ENCODE peak calls at places on chromosomes 5 and 9, in five cellular contexts. F, J, X, K and I are unnamed samples.

GRCh38 chr5:59791602-59792001 is 101.9 kb downstream of the PDE4D start:
- DNase-seq in F (no peak), J (no peak), X (no peak), K (no peak), I (no peak)

GRCh38 chr5:169637085-169637855 is at the start of gene DOCK2:
- DNase-seq in F (no peak), J (no peak), X (peak; percentile 93), K (peak; percentile 66), I (peak; percentile 49)

GRCh38 chr9:3894764-3895163 is 369.0 kb upstream of the RFX3 start:
- DNase-seq in F (peak; percentile 93), J (no peak), X (no peak), K (no peak), I (no peak)

GRCh38 chr9:132024589-132024988 is 55.1 kb downstream of the MED27 start:
- DNase-seq in F (no peak), J (no peak), X (no peak), K (no peak), I (no peak)

GRCh38 chr9:110217656-110218099 is 9.7 kb upstream of the C9orf152 start:
- DNase-seq in F (peak; percentile 27), J (no peak), X (peak; percentile 63), K (no peak), I (peak; percentile 30)

GRCh38 chr9:83013867-83014605 is 48.9 kb downstream of the RASEF start:
- DNase-seq in F (peak; percentile 95), J (no peak), X (no peak), K (no peak), I (no peak)

GRCh38 chr5:158881076-158881880 is 218.4 kb downstream of the EBF1 start:
- DNase-seq in F (no peak), J (no peak), X (no peak), K (no peak), I (no peak)

GRCh38 chr5:178626484-178627258 is at the start of gene CLK4:
- DNase-seq in F (peak; percentile 83), J (peak; percentile 92), X (peak; percentile 94), K (peak; percentile 96), I (peak; percentile 95)

GRCh38 chr5:2148312-2149195 is 265.8 kb upstream of the IRX4 start:
- DNase-seq in F (no peak), J (no peak), X (no peak), K (no peak), I (no peak)

GRCh38 chr9:37939575-37940095 is 35.7 kb upstream of the SLC25A51 start:
- DNase-seq in F (no peak), J (no peak), X (no peak), K (no peak), I (no peak)

GRCh38 chr9:127144670-127145458 is 22.4 kb upstream of the ANGPTL2 start:
- DNase-seq in F (no peak), J (no peak), X (no peak), K (peak; percentile 31), I (no peak)

GRCh38 chr9:119009253-119009652 is 360.0 kb downstream of the BRINP1 start:
- DNase-seq in F (peak; percentile 87), J (no peak), X (no peak), K (no peak), I (no peak)

GRCh38 chr9:79766091-79766490 is 194.3 kb downstream of the TLE4 start:
- DNase-seq in F (no peak), J (no peak), X (no peak), K (no peak), I (no peak)

GRCh38 chr9:91359734-91360470 is 1.8 kb downstream of the AUH start:
- DNase-seq in F (no peak), J (no peak), X (no peak), K (no peak), I (no peak)

GRCh38 chr5:169636477-169637084 is 494 bp upstream of the DOCK2 start:
- DNase-seq in F (no peak), J (no peak), X (no peak), K (no peak), I (no peak)

GRCh38 chr5:133106761-133107572 is 55.2 kb downstream of the HSPA4 start:
- DNase-seq in F (no peak), J (no peak), X (no peak), K (peak; percentile 38), I (no peak)

GRCh38 chr5:92916036-92916435 is 665.0 kb downstream of the NR2F1-AS1 start:
- DNase-seq in F (peak; percentile 29), J (no peak), X (no peak), K (no peak), I (no peak)

GRCh38 chr9:35675732-35676392 is 2.1 kb downstream of the CA9 start:
- DNase-seq in F (no peak), J (no peak), X (no peak), K (no peak), I (no peak)
- H3K4me3 ChIP-seq in F (peak overlapping the region; percentile 48), J (peak overlapping the region; percentile 47), X (no peak overlapping the region), K (peak overlapping the region; percentile 22), I (no peak overlapping the region)

DNA sequence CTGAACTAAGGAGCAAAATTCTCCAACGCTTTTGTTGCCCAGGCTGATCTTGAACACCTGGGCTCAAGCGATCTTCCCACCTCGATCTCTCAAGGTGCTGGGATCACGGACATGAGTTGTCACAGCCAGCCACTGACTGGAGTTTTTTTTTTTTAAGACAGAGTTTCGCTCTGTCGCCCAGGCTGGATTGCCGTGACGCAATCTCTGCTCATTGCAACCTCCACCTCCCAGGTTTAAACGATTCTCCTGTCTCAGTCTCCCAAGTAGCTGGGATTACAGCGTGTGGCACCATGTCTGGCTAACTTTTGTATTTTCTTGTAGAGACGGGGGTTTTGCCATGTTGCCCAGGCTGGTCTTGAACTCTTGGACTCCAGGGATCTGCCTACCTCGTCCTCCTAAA is 58.2 kb downstream of the EHMT1 start:
- DNase-seq in F (no peak), J (no peak), X (peak; percentile 28), K (no peak), I (peak; percentile 42)
- H3K4me3 ChIP-seq in F (no peak overlapping the region), J (no peak overlapping the region), X (peak overlapping the region; percentile 3), K (no peak overlapping the region), I (peak overlapping the region; percentile 44)

GRCh38 chr5:14445581-14446290 is 135.9 kb upstream of the OTULINL start:
- DNase-seq in F (peak; percentile 74), J (no peak), X (peak; percentile 9), K (no peak), I (no peak)
- H3K4me3 ChIP-seq in F (peak overlapping the region; percentile 3), J (peak overlapping the region; percentile 7), X (no peak overlapping the region), K (no peak overlapping the region), I (no peak overlapping the region)

GRCh38 chr5:143968071-143968878 is 156.3 kb downstream of the HMHB1 start:
- DNase-seq in F (peak; percentile 70), J (no peak), X (peak; percentile 54), K (no peak), I (no peak)

GRCh38 chr5:143966280-143966679 is 154.3 kb downstream of the HMHB1 start:
- DNase-seq in F (no peak), J (no peak), X (no peak), K (no peak), I (no peak)

DNA sequence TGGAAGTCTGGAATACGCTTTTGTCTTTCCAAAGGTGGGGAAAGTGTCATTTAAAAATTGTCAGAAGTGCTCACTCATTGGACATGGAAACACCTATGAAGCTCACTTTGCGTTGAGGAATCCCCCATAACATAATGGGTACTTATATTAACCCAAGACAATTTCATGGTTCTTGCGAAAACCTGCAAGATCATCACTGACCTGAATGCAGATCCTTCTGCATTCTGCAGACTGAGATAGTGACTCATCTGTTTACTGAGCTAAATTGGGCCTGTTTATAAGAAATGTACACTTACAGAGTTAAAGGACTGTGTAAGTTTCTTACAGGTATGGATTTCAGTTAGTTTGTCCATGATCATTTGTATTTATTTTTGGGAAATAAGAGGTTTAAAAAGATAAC is 153.0 kb downstream of the HMHB1 start:
- DNase-seq in F (no peak), J (no peak), X (peak; percentile 28), K (no peak), I (no peak)
- H3K4me3 ChIP-seq in F (no peak overlapping the region), J (no peak overlapping the region), X (no peak overlapping the region), K (no peak overlapping the region), I (no peak overlapping the region)

GRCh38 chr9:133125706-133126696 is 5.0 kb upstream of the RALGDS start:
- DNase-seq in F (peak; percentile 63), J (no peak), X (peak; percentile 71), K (no peak), I (no peak)
- H3K4me3 ChIP-seq in F (no peak overlapping the region), J (peak overlapping the region; percentile 9), X (no peak overlapping the region), K (no peak overlapping the region), I (peak overlapping the region; percentile 24)

GRCh38 chr5:111072949-111073682 is 1.6 kb downstream of the TSLP start:
- DNase-seq in F (peak; percentile 14), J (no peak), X (peak; percentile 42), K (peak; percentile 74), I (peak; percentile 23)

GRCh38 chr5:111070272-111071134 is 1.0 kb upstream of the TSLP start:
- DNase-seq in F (peak; percentile 24), J (no peak), X (no peak), K (no peak), I (no peak)

GRCh38 chr5:111071413-111071812 is at the start of gene TSLP:
- DNase-seq in F (no peak), J (no peak), X (no peak), K (no peak), I (no peak)

GRCh38 chr5:111068208-111068607 is 3.3 kb upstream of the TSLP start:
- DNase-seq in F (no peak), J (no peak), X (no peak), K (no peak), I (no peak)

GRCh38 chr5:111069839-111070238 is 1.7 kb upstream of the TSLP start:
- DNase-seq in F (peak; percentile 67), J (no peak), X (no peak), K (no peak), I (no peak)
- H3K4me3 ChIP-seq in F (no peak overlapping the region), J (no peak overlapping the region), X (no peak overlapping the region), K (no peak overlapping the region), I (no peak overlapping the region)

DNA sequence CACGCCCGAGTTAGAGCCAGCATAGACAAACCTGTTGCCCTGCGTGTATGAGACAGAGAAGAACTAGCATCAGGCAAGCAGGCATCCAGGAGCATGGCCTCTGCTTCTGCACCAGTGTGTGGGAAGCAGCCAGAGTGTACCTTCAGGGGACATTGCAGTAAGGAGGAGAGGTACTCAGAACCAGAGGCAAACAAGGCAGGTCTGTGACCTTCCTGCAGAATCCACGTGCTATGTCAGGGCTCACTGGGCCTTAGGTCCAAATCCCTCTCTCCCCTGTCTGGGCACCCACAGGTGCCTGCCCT is 63.0 kb downstream of the SECISBP2 start:
- DNase-seq in F (no peak), J (no peak), X (no peak), K (no peak), I (no peak)
- H3K4me3 ChIP-seq in F (no peak overlapping the region), J (no peak overlapping the region), X (no peak overlapping the region), K (no peak overlapping the region), I (no peak overlapping the region)

DNA sequence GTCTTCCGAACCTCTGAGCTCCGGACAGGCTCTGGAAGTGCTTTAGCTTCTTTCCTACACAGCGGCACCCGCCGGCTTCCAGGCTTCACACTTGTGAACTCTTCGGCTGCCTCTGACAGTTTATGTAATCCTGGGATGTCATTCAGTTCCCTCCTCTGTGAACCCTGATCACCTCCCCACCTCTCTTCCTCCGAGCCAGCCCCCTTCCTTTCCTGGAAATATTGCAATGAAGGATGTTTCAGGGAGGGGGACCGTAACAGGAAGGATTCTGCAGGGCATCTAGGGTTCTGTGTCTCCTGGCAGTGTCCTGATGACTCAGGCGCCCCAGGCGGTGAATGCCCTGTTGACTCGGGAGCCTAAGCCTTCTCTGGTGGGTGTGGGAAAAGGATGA is at the start of gene CD14:
- DNase-seq in F (no peak), J (no peak), X (no peak), K (peak; percentile 47), I (peak; percentile 33)
- H3K4me3 ChIP-seq in F (peak within 1 kb of the TSS; percentile 60), J (peak within 1 kb of the TSS; percentile 65), X (no peak within 1 kb of the TSS), K (peak within 1 kb of the TSS; percentile 43), I (peak within 1 kb of the TSS; percentile 32)